ENCODE peak calls at places on chromosomes 16 and 17, in nine cellular contexts. L is CD8-positive, alpha-beta T cell; T is stomach; N is AG09319; H is psoas muscle; I is RWPE1; E is H1; J is GM12878; M is cardiac fibroblast. W is an unnamed sample.

GRCh38 chr16:81483064-81483969 is 38.7 kb downstream of the CMIP start:
- DNase-seq in I (no peak), H (peak), N (no peak), J (no peak), M (peak), L (no peak), E (no peak), T (no peak), W (no peak)

GRCh38 chr17:37648555-37648954 is 5.3 kb upstream of the DDX52 start:
- DNase-seq in M (peak), I (peak), T (no peak), E (no peak), L (no peak), N (peak), J (no peak), H (no peak), W (no peak)

GRCh38 chr16:84911490-84912216 is 91.9 kb downstream of the CRISPLD2 start:
- DNase-seq in E (no peak), J (no peak), N (no peak), H (no peak), M (no peak), I (no peak), T (no peak), L (no peak), W (no peak)

GRCh38 chr17:69870091-69870530 is 204.9 kb upstream of the KCNJ16 start:
- DNase-seq in N (no peak), T (no peak), I (peak), L (no peak), E (no peak), M (peak), H (no peak), J (no peak), W (no peak)

GRCh38 chr16:81552743-81553079 is 108.1 kb downstream of the CMIP start:
- DNase-seq in H (no peak), L (no peak), T (no peak), I (no peak), N (no peak), M (no peak), J (no peak), E (no peak), W (no peak)

GRCh38 chr17:74390680-74391653 is 23.7 kb downstream of the GPR142 start:
- DNase-seq in J (no peak), T (no peak), E (no peak), N (no peak), I (no peak), M (no peak), L (no peak), H (peak), W (no peak)

GRCh38 chr16:27428035-27428785 is 26.2 kb downstream of the IL21R start:
- DNase-seq in H (no peak), N (no peak), L (peak), M (no peak), T (no peak), I (no peak), E (peak), J (no peak), W (no peak)

GRCh38 chr17:7293131-7293557 is 1.3 kb downstream of the YBX2 start:
- DNase-seq in M (peak), N (no peak), T (no peak), I (peak), J (no peak), L (no peak), H (no peak), E (no peak), W (no peak)

GRCh38 chr16:69293401-69293800 is 17.7 kb upstream of the VPS4A start:
- DNase-seq in E (no peak), T (no peak), L (no peak), N (no peak), J (no peak), M (no peak), H (no peak), I (no peak), W (no peak)

GRCh38 chr17:82830249-82830661 is 9.6 kb downstream of the ZNF750 start:
- DNase-seq in N (no peak), I (no peak), L (no peak), J (no peak), T (no peak), H (peak), M (peak), E (no peak), W (no peak)

GRCh38 chr16:3484328-3485096 is 10.8 kb downstream of the C16orf90 start:
- DNase-seq in I (no peak), M (no peak), N (no peak), T (no peak), J (no peak), H (no peak), E (no peak), L (no peak), W (peak)

DNA sequence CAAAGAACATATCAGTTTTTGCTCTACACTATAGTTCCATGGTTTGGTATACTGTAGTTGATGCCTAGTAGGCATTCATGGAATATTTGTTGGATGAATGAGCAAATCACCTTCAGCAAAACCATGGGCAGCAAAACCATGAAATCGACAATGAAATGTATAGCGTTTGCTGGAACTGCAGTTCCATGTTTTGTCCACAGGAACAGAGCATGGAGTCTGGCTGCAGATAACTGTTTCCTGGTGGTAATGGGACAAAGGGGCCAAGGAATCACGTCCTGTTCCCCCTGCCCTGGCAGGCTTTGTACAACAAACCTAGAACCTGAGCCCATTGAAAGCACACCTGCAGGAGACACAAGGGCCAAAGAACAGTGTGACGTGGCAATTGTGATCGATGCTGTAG is 101.1 kb downstream of the USP31 start:
- DNase-seq in I (no peak), L (no peak), J (no peak), M (no peak), E (no peak), H (no peak), N (no peak), T (no peak), W (no peak)
- TF ChIP-seq CTCF in I (no peak), L (no peak), J (no peak), M (no peak), E (peak), H (no peak), N (no peak), T (no peak), W (no peak)

DNA sequence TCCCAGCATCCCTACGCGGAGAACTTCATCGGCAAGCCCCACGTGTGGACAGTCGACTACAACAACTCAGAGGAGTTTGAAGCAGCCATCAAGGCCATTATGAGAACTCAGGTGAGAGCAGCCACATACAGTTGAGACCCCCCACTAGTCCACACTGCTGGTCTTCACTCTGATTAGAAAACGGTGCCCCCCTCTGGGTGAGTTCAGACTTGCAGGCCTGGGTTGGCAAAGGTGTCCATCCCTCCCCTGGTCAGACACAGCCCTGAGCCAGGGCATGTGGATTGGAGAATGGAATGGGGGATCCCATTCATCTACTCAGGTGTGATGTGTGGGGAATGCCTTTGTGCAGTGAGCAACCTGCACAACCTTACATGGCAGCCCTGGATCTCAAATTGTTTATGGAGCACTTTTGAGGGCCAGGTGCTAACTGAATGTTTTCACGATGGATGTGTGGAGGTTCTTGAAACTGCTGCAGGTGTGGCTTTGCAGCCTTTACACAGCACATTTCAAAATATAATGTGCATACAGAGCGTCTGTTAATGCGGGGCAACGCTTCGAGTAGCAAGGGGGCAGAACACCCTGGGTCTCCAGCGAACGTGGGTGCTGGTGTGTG is 72.6 kb downstream of the MGAT5B start:
- DNase-seq in I (no peak), T (no peak), J (no peak), M (no peak), E (peak), L (no peak), N (no peak), H (no peak), W (no peak)
- TF ChIP-seq CTCF in I (no peak), T (no peak), J (no peak), M (peak), E (peak), L (no peak), N (peak), H (no peak), W (peak)

GRCh38 chr17:76013377-76013932 is 12.8 kb downstream of the CDK3 start:
- DNase-seq in T (no peak), J (no peak), H (no peak), M (no peak), N (no peak), L (no peak), E (no peak), I (no peak), W (no peak)
- TF ChIP-seq CTCF in T (no peak), J (no peak), H (no peak), M (no peak), N (no peak), L (no peak), E (no peak), I (no peak), W (no peak)

DNA sequence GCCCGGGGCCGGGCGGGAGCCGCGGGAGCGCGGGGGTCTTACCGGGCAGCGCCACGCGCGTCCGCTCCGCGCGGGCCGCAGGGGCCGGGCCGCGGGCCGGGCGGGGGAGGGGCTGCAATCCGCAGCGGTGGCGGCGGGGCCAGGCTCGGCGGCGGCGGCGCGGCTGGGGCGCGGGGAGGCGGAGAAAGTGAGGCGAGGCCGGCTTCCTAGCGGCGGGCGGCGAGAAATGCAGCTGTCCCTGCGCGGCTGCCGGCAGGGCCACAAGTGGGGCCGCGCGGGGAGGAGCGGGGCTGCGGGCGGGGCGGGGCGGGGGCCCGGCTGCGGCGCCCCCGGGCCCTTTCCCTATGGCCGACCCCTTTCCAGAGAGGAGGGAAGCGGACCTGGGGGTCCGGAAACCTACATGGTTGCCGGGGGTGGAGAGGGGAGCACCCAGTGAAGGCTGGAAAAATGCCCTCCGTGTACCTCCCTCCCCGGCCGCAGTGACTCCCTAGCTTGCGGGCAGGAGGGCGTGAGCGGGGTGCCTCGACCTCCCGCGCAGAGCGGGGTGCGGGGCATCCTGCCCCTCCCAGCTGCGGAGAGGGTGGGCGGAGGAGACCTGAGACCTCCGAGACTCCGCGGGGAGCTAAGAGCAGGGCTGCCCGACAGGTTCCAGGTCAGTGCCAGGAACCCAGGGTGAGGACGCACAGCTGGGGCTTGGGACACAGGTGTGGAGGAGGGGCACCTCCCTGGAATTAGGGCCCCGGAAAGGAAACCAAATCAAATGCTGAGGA is at the start of gene CUEDC1:
- DNase-seq in I (peak), M (peak), T (peak), L (peak), J (no peak), H (peak), E (peak), N (no peak), W (peak)
- TF ChIP-seq CTCF in I (peak), M (peak), T (no peak), L (peak), J (no peak), H (peak), E (peak), N (peak), W (peak)

DNA sequence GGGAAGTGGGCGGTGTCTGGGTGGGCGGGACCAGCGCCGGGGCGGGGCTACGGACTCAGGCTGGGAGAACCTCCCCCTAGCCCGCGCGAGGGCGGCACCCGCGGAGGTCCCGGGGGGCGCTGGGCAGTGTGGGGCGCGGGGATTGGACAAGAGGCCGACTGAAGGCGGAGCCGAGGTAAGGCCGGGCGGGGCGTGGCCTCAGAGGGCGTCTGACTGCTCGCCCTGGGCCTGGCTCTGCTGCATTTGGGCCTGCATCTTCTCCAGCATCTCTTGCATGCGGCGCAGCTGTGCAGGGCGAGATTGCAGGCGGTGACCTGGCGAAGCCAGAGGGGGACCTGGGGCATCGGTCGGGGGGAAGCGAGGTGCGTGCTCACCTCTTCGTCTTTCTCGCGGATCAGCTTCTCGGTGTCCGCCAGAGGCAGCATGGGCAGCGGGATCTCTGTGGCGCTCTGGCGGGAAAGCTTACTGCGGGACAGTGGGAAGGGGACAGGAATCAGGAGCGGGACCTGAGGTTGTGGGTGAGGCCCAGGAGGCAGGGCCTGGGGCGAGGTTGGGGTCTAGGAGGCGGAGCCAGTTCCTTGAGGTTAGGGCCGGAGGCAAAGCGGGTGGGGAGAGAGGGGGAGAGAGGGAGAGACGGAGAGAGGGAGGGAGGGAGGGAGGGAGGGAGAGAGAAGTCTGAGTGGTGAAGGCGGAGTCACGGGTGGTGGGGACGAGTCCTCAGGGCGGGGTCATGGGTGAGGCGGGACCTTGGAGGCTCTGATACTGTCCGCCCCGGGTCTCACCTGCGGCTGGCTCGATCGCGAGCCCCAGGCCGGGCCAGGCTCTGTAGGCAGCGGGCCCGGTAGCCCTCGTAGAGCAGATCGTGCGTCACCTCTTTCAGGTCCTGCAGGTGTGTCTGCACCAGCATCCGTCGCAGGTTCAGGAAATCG is 3.9 kb downstream of the SEPTIN1 start:
- DNase-seq in L (peak), I (peak), J (peak), H (peak), T (peak), N (peak), E (peak), M (peak), W (peak)
- TF ChIP-seq CTCF in L (no peak), I (no peak), J (no peak), H (peak), T (no peak), N (peak), E (no peak), M (peak), W (peak)

GRCh38 chr16:49352923-49353322 is 20.7 kb upstream of the C16orf78 start:
- DNase-seq in T (no peak), H (no peak), E (peak), J (no peak), L (no peak), N (no peak), M (peak), I (no peak), W (peak)
- TF ChIP-seq CTCF in T (no peak), H (no peak), E (peak), J (peak), L (no peak), N (peak), M (peak), I (no peak), W (peak)